ENCODE peak calls at places on chromosomes 1 and 21, in eight cellular contexts. One of them, this sample, is unnamed.

GRCh38 chr1:84247425-84248220 is 53.9 kb upstream of the SAMD13 start:
- DNase-seq in neuronal stem cell: no peak
- DNase-seq in MM.1S: no peak
- DNase-seq in HCT116: peak
- DNase-seq in HepG2: no peak
- DNase-seq in endothelial cell of umbilical vein: no peak
- DNase-seq in colonic mucosa: peak
- DNase-seq in mesendoderm: peak
- DNase-seq in this sample: peak

GRCh38 chr21:31780944-31781343 is 49.0 kb upstream of the SCAF4 start:
- DNase-seq in neuronal stem cell: no peak
- DNase-seq in MM.1S: peak
- DNase-seq in HCT116: peak
- DNase-seq in HepG2: peak
- DNase-seq in endothelial cell of umbilical vein: no peak
- DNase-seq in colonic mucosa: no peak
- DNase-seq in mesendoderm: no peak
- DNase-seq in this sample: peak

GRCh38 chr1:41876533-41877445 is 41.9 kb downstream of the HIVEP3 start:
- DNase-seq in neuronal stem cell: no peak
- DNase-seq in MM.1S: peak
- DNase-seq in HCT116: no peak
- DNase-seq in HepG2: no peak
- DNase-seq in endothelial cell of umbilical vein: no peak
- DNase-seq in colonic mucosa: no peak
- DNase-seq in mesendoderm: peak
- DNase-seq in this sample: peak

GRCh38 chr1:55767171-55767570 is 552.0 kb upstream of the USP24 start:
- DNase-seq in neuronal stem cell: no peak
- DNase-seq in MM.1S: no peak
- DNase-seq in HCT116: no peak
- DNase-seq in HepG2: no peak
- DNase-seq in endothelial cell of umbilical vein: no peak
- DNase-seq in colonic mucosa: no peak
- DNase-seq in mesendoderm: peak
- DNase-seq in this sample: no peak

GRCh38 chr1:228152918-228153258 is 3.2 kb downstream of the GJC2 start:
- DNase-seq in neuronal stem cell: no peak
- DNase-seq in MM.1S: no peak
- DNase-seq in HCT116: no peak
- DNase-seq in HepG2: no peak
- DNase-seq in endothelial cell of umbilical vein: no peak
- DNase-seq in colonic mucosa: no peak
- DNase-seq in mesendoderm: no peak
- DNase-seq in this sample: no peak

GRCh38 chr1:96236156-96236739 is 485.3 kb upstream of the PTBP2 start:
- DNase-seq in neuronal stem cell: peak
- DNase-seq in MM.1S: peak
- DNase-seq in HCT116: peak
- DNase-seq in HepG2: peak
- DNase-seq in endothelial cell of umbilical vein: peak
- DNase-seq in colonic mucosa: peak
- DNase-seq in mesendoderm: peak
- DNase-seq in this sample: peak

GRCh38 chr1:12486401-12487005 is 131.5 kb downstream of the DHRS3 start:
- DNase-seq in neuronal stem cell: no peak
- DNase-seq in MM.1S: no peak
- DNase-seq in HCT116: peak
- DNase-seq in HepG2: no peak
- DNase-seq in endothelial cell of umbilical vein: no peak
- DNase-seq in colonic mucosa: no peak
- DNase-seq in mesendoderm: peak
- DNase-seq in this sample: no peak

GRCh38 chr1:20291621-20292020 is 946 bp downstream of the VWA5B1 start:
- DNase-seq in neuronal stem cell: no peak
- DNase-seq in MM.1S: no peak
- DNase-seq in HCT116: no peak
- DNase-seq in HepG2: no peak
- DNase-seq in endothelial cell of umbilical vein: no peak
- DNase-seq in colonic mucosa: no peak
- DNase-seq in mesendoderm: no peak
- DNase-seq in this sample: peak

GRCh38 chr1:17170571-17170970 is 34.4 kb upstream of the PADI1 start:
- DNase-seq in neuronal stem cell: no peak
- DNase-seq in MM.1S: no peak
- DNase-seq in HCT116: no peak
- DNase-seq in HepG2: no peak
- DNase-seq in endothelial cell of umbilical vein: no peak
- DNase-seq in colonic mucosa: no peak
- DNase-seq in mesendoderm: no peak
- DNase-seq in this sample: peak

GRCh38 chr1:43995984-43996732 is 4.8 kb downstream of the CCDC24 start:
- DNase-seq in neuronal stem cell: no peak
- DNase-seq in MM.1S: no peak
- DNase-seq in HCT116: no peak
- DNase-seq in HepG2: no peak
- DNase-seq in endothelial cell of umbilical vein: no peak
- DNase-seq in colonic mucosa: no peak
- DNase-seq in mesendoderm: no peak
- DNase-seq in this sample: no peak

GRCh38 chr21:38989745-38990423 is 184.2 kb downstream of the ETS2 start:
- DNase-seq in neuronal stem cell: peak
- DNase-seq in MM.1S: no peak
- DNase-seq in HCT116: no peak
- DNase-seq in HepG2: peak
- DNase-seq in endothelial cell of umbilical vein: peak
- DNase-seq in colonic mucosa: no peak
- DNase-seq in mesendoderm: no peak
- DNase-seq in this sample: peak

GRCh38 chr1:190849346-190849745 is 371.7 kb upstream of the BRINP3 start:
- DNase-seq in neuronal stem cell: no peak
- DNase-seq in MM.1S: no peak
- DNase-seq in HCT116: no peak
- DNase-seq in HepG2: no peak
- DNase-seq in endothelial cell of umbilical vein: no peak
- DNase-seq in colonic mucosa: no peak
- DNase-seq in mesendoderm: no peak
- DNase-seq in this sample: no peak

DNA sequence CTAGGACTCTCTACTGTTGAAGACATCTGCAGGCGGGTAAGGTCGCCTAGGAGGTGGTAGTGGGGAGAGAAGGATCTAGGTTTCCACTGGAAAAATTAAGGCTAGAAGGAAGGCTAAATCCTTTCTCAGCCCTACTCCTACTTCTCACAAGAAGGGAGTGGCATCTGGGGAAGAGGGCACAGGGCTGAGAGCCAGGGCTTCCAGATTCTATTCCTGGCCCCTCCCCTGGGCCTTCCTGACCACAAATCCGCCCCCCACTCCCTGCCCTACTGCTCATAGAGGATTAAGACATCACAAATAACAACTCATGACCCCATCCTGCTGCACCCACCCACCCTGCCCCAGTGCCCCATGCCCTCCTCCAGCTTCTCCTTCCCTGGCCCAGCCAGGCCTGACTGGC is 2.5 kb downstream of the PHLDA3 start:
- DNase-seq in neuronal stem cell: no peak
- DNase-seq in MM.1S: no peak
- DNase-seq in HCT116: no peak
- DNase-seq in HepG2: no peak
- DNase-seq in endothelial cell of umbilical vein: no peak
- DNase-seq in colonic mucosa: no peak
- DNase-seq in mesendoderm: no peak
- DNase-seq in this sample: peak
- H3K9ac ChIP-seq in neuronal stem cell: no peak
- H3K9ac ChIP-seq in MM.1S: no peak
- H3K9ac ChIP-seq in HCT116: peak
- H3K9ac ChIP-seq in HepG2: no peak
- H3K9ac ChIP-seq in endothelial cell of umbilical vein: no peak
- H3K9ac ChIP-seq in colonic mucosa: peak
- H3K9ac ChIP-seq in mesendoderm: no peak
- H3K9ac ChIP-seq in this sample: peak

DNA sequence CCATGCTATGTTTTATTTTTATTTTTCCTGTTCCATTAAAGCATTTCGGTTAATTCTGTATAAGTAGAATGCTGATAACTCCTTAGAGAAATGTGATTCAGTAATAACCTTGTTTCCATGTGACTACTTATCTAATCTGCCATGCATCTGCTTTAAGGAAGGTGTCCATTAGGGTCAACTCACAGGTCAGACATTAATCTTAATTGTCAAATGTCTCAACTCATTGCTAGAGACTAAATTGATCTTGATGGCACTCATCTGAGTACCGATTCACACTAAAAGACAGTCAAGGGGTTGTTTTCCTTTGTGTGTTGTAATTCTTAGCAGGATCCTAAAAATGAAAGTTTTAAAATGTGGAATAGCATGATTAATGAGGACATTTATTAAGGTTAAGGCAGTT is 41.8 kb downstream of the ITSN1 start:
- DNase-seq in neuronal stem cell: no peak
- DNase-seq in MM.1S: no peak
- DNase-seq in HCT116: no peak
- DNase-seq in HepG2: no peak
- DNase-seq in endothelial cell of umbilical vein: peak
- DNase-seq in colonic mucosa: no peak
- DNase-seq in mesendoderm: peak
- DNase-seq in this sample: no peak
- H3K9ac ChIP-seq in neuronal stem cell: no peak
- H3K9ac ChIP-seq in MM.1S: no peak
- H3K9ac ChIP-seq in HCT116: peak
- H3K9ac ChIP-seq in HepG2: no peak
- H3K9ac ChIP-seq in endothelial cell of umbilical vein: peak
- H3K9ac ChIP-seq in colonic mucosa: no peak
- H3K9ac ChIP-seq in mesendoderm: no peak
- H3K9ac ChIP-seq in this sample: peak

DNA sequence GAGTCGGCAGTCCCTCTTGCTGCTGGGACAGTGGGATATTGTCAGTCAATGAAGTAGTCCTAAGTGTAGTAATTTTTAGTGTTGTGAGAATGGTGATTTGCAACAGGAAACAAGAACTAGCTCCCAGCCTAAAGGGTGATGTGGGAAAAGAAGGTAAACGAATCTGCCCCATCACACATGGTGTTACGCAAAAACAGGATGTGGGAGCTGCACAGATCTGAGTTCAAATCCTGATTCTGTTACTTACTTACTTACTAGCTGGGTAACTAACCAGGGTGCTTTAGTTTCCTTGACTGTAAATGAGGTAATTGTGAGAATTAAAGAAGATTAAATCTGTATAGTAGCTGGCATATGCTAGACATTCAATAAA is 22.3 kb downstream of the NAV1 start:
- DNase-seq in neuronal stem cell: no peak
- DNase-seq in MM.1S: no peak
- DNase-seq in HCT116: no peak
- DNase-seq in HepG2: no peak
- DNase-seq in endothelial cell of umbilical vein: no peak
- DNase-seq in colonic mucosa: no peak
- DNase-seq in mesendoderm: no peak
- DNase-seq in this sample: no peak
- H3K9ac ChIP-seq in neuronal stem cell: no peak
- H3K9ac ChIP-seq in MM.1S: no peak
- H3K9ac ChIP-seq in HCT116: no peak
- H3K9ac ChIP-seq in HepG2: no peak
- H3K9ac ChIP-seq in endothelial cell of umbilical vein: no peak
- H3K9ac ChIP-seq in colonic mucosa: no peak
- H3K9ac ChIP-seq in mesendoderm: no peak
- H3K9ac ChIP-seq in this sample: peak

DNA sequence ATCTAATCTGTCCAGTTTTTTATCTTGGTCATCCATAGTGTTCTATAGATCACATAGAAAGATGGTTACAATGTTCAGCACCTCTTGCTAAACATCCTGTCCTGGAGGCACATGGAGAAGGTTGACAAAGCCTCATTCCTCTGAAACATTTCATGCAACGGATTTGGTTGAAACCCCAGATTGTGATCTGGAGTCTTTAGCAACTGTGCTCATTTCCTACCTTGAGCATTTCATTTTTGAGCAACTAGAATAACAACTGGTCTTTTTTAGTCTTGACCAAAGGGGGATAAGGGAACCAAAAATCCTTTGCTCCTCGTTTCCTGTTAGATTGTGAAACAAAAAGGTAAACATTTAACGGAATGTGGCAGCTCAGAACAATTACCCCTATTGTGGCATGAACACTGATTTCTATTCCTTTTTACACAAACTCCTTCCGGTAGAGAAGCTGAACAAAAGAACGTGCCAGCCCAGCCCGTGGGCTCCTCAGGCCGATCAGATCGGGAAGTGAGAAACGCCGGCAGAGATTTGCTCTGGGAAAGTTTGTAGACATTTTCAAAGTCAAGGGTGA is 94.7 kb upstream of the ERRFI1 start:
- DNase-seq in neuronal stem cell: no peak
- DNase-seq in MM.1S: no peak
- DNase-seq in HCT116: no peak
- DNase-seq in HepG2: peak
- DNase-seq in endothelial cell of umbilical vein: peak
- DNase-seq in colonic mucosa: no peak
- DNase-seq in mesendoderm: peak
- DNase-seq in this sample: no peak
- H3K9ac ChIP-seq in neuronal stem cell: no peak
- H3K9ac ChIP-seq in MM.1S: no peak
- H3K9ac ChIP-seq in HCT116: peak
- H3K9ac ChIP-seq in HepG2: peak
- H3K9ac ChIP-seq in endothelial cell of umbilical vein: peak
- H3K9ac ChIP-seq in colonic mucosa: no peak
- H3K9ac ChIP-seq in mesendoderm: no peak
- H3K9ac ChIP-seq in this sample: peak

This sample was measured in adipocyte.